ENCODE peak calls at places on chromosome 7, in five cellular contexts. One of them, this sample, is unnamed.

GRCh38 chr7:27917774-27918314 is 177.9 kb downstream of the TAX1BP1 start:
- DNase-seq in HFFc6: peak; percentile 81
- DNase-seq in mesothelial cell of epicardium: no peak
- DNase-seq in AG10803: peak; percentile 40
- DNase-seq in cardiac muscle cell: peak; percentile 58
- DNase-seq in this sample: no peak

GRCh38 chr7:120733143-120733542 is 124.8 kb downstream of the TSPAN12 start:
- DNase-seq in cardiac muscle cell: peak; percentile 47
- DNase-seq in mesothelial cell of epicardium: no peak
- DNase-seq in HFFc6: peak; percentile 45
- DNase-seq in AG10803: peak; percentile 2
- DNase-seq in this sample: no peak

GRCh38 chr7:14761506-14762296 is 140.8 kb downstream of the DGKB start:
- DNase-seq in cardiac muscle cell: peak; percentile 86
- DNase-seq in mesothelial cell of epicardium: peak; percentile 54
- DNase-seq in AG10803: peak; percentile 82
- DNase-seq in HFFc6: peak; percentile 82
- DNase-seq in this sample: no peak

GRCh38 chr7:20508109-20508508 is 107.4 kb upstream of the ABCB5 start:
- DNase-seq in mesothelial cell of epicardium: no peak
- DNase-seq in cardiac muscle cell: no peak
- DNase-seq in AG10803: no peak
- DNase-seq in HFFc6: no peak
- DNase-seq in this sample: no peak

GRCh38 chr7:17939111-17939669 is 1.1 kb downstream of the SNX13 start:
- DNase-seq in mesothelial cell of epicardium: no peak
- DNase-seq in cardiac muscle cell: peak; percentile 50
- DNase-seq in HFFc6: peak; percentile 21
- DNase-seq in AG10803: peak; percentile 27
- DNase-seq in this sample: no peak

GRCh38 chr7:108528183-108528712 is 2.3 kb upstream of the PNPLA8 start:
- DNase-seq in HFFc6: no peak
- DNase-seq in AG10803: no peak
- DNase-seq in cardiac muscle cell: no peak
- DNase-seq in mesothelial cell of epicardium: no peak
- DNase-seq in this sample: no peak

GRCh38 chr7:84085147-84085546 is 109.4 kb downstream of the SEMA3A start:
- DNase-seq in cardiac muscle cell: peak; percentile 42
- DNase-seq in HFFc6: peak; percentile 21
- DNase-seq in mesothelial cell of epicardium: no peak
- DNase-seq in AG10803: peak; percentile 25
- DNase-seq in this sample: no peak

GRCh38 chr7:79980376-79980775 is 154.3 kb upstream of the GNAI1 start:
- DNase-seq in cardiac muscle cell: no peak
- DNase-seq in HFFc6: no peak
- DNase-seq in AG10803: no peak
- DNase-seq in mesothelial cell of epicardium: no peak
- DNase-seq in this sample: no peak

GRCh38 chr7:8220376-8221106 is 41.4 kb downstream of the ICA1 start:
- DNase-seq in cardiac muscle cell: no peak
- DNase-seq in AG10803: no peak
- DNase-seq in mesothelial cell of epicardium: no peak
- DNase-seq in HFFc6: no peak
- DNase-seq in this sample: no peak

GRCh38 chr7:105017263-105018051 is 3.5 kb downstream of the KMT2E start:
- DNase-seq in cardiac muscle cell: no peak
- DNase-seq in AG10803: no peak
- DNase-seq in mesothelial cell of epicardium: no peak
- DNase-seq in HFFc6: no peak
- DNase-seq in this sample: no peak

GRCh38 chr7:30927040-30927439 is 15.4 kb downstream of the AQP1 start:
- DNase-seq in cardiac muscle cell: no peak
- DNase-seq in AG10803: no peak
- DNase-seq in mesothelial cell of epicardium: no peak
- DNase-seq in HFFc6: no peak
- DNase-seq in this sample: peak; percentile 6

GRCh38 chr7:6536262-6536770 is 14.9 kb downstream of the GRID2IP start:
- DNase-seq in cardiac muscle cell: peak; percentile 5
- DNase-seq in mesothelial cell of epicardium: no peak
- DNase-seq in AG10803: no peak
- DNase-seq in HFFc6: no peak
- DNase-seq in this sample: no peak

GRCh38 chr7:1192171-1192676 is 32.2 kb upstream of the ZFAND2A start:
- DNase-seq in mesothelial cell of epicardium: no peak
- DNase-seq in cardiac muscle cell: peak; percentile 92
- DNase-seq in HFFc6: peak; percentile 70
- DNase-seq in AG10803: peak; percentile 70
- DNase-seq in this sample: no peak
- TF ChIP-seq CTCF in mesothelial cell of epicardium: no peak
- TF ChIP-seq CTCF in cardiac muscle cell: peak; percentile 32
- TF ChIP-seq CTCF in HFFc6: peak; percentile 47
- TF ChIP-seq CTCF in AG10803: peak; percentile 14
- TF ChIP-seq CTCF in this sample: no peak

GRCh38 chr7:37208528-37208927 is 240.1 kb downstream of the ELMO1 start:
- DNase-seq in AG10803: peak; percentile 52
- DNase-seq in mesothelial cell of epicardium: no peak
- DNase-seq in HFFc6: peak; percentile 37
- DNase-seq in cardiac muscle cell: peak; percentile 96
- DNase-seq in this sample: no peak
- TF ChIP-seq CTCF in AG10803: peak; percentile 15
- TF ChIP-seq CTCF in mesothelial cell of epicardium: peak; percentile 35
- TF ChIP-seq CTCF in HFFc6: peak; percentile 60
- TF ChIP-seq CTCF in cardiac muscle cell: peak; percentile 61
- TF ChIP-seq CTCF in this sample: no peak

GRCh38 chr7:89771003-89771636 is 383.1 kb upstream of the STEAP1 start:
- DNase-seq in mesothelial cell of epicardium: no peak
- DNase-seq in AG10803: no peak
- DNase-seq in HFFc6: no peak
- DNase-seq in cardiac muscle cell: no peak
- DNase-seq in this sample: no peak
- TF ChIP-seq CTCF in mesothelial cell of epicardium: no peak
- TF ChIP-seq CTCF in AG10803: no peak
- TF ChIP-seq CTCF in HFFc6: no peak
- TF ChIP-seq CTCF in cardiac muscle cell: no peak
- TF ChIP-seq CTCF in this sample: no peak

GRCh38 chr7:129605960-129606644 is 5.4 kb upstream of the NRF1 start:
- DNase-seq in AG10803: no peak
- DNase-seq in HFFc6: no peak
- DNase-seq in cardiac muscle cell: no peak
- DNase-seq in mesothelial cell of epicardium: no peak
- DNase-seq in this sample: no peak

GRCh38 chr7:129606801-129607200 is 4.7 kb upstream of the NRF1 start:
- DNase-seq in cardiac muscle cell: no peak
- DNase-seq in HFFc6: no peak
- DNase-seq in mesothelial cell of epicardium: no peak
- DNase-seq in AG10803: no peak
- DNase-seq in this sample: no peak

GRCh38 chr7:129609666-129610065 is 1.9 kb upstream of the NRF1 start:
- DNase-seq in cardiac muscle cell: no peak
- DNase-seq in AG10803: peak; percentile 43
- DNase-seq in mesothelial cell of epicardium: no peak
- DNase-seq in HFFc6: no peak
- DNase-seq in this sample: no peak

GRCh38 chr7:129605038-129605437 is 6.5 kb upstream of the NRF1 start:
- DNase-seq in cardiac muscle cell: no peak
- DNase-seq in HFFc6: no peak
- DNase-seq in AG10803: no peak
- DNase-seq in mesothelial cell of epicardium: no peak
- DNase-seq in this sample: no peak

DNA sequence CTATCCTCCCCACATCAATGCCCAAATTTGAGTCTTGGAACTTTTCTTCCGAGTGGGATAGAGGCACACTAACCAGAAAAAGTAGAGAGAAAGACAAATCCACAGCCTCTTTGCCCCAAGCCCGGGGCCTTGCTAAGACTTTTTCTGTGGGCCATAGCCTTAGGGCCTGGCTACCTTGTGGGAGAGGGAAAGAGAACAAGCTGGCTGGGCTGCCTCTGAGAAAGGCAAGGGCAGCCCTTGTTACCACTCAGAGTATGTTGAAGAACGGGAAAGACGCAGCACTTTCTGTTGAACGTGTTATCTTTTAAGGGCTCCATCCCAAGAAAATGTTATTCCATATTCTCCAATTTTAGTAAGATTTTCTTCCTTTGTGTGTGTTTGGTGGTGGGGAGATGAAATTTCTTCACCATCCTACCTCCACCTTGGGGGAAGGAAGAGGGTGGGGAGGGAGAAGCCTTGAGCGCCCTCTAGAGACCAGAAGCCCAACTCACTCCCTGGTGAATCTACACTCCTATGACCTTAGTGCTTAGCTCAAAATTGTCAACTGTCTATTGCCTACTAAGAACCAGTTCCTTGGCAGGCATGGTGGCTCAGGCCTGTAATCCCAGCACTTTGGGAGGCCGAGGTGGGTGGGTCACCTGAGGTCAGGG is 3.9 kb upstream of the NRF1 start:
- DNase-seq in cardiac muscle cell: peak; percentile 33
- DNase-seq in AG10803: peak; percentile 32
- DNase-seq in mesothelial cell of epicardium: no peak
- DNase-seq in HFFc6: peak; percentile 8
- DNase-seq in this sample: no peak
- TF ChIP-seq CTCF in cardiac muscle cell: peak; percentile 64
- TF ChIP-seq CTCF in AG10803: peak; percentile 66
- TF ChIP-seq CTCF in mesothelial cell of epicardium: no peak
- TF ChIP-seq CTCF in HFFc6: peak; percentile 78
- TF ChIP-seq CTCF in this sample: no peak

GRCh38 chr7:139455789-139456188 is 27.7 kb downstream of the KLRG2 start:
- DNase-seq in AG10803: no peak
- DNase-seq in mesothelial cell of epicardium: no peak
- DNase-seq in HFFc6: no peak
- DNase-seq in cardiac muscle cell: no peak
- DNase-seq in this sample: no peak

GRCh38 chr7:139453673-139454321 is 29.7 kb downstream of the KLRG2 start:
- DNase-seq in AG10803: no peak
- DNase-seq in HFFc6: no peak
- DNase-seq in cardiac muscle cell: peak; percentile 23
- DNase-seq in mesothelial cell of epicardium: no peak
- DNase-seq in this sample: no peak

GRCh38 chr7:139450851-139451250 is 32.6 kb downstream of the KLRG2 start:
- DNase-seq in HFFc6: no peak
- DNase-seq in mesothelial cell of epicardium: no peak
- DNase-seq in AG10803: no peak
- DNase-seq in cardiac muscle cell: no peak
- DNase-seq in this sample: no peak

GRCh38 chr7:139451638-139452037 is 31.8 kb downstream of the KLRG2 start:
- DNase-seq in HFFc6: no peak
- DNase-seq in AG10803: no peak
- DNase-seq in mesothelial cell of epicardium: no peak
- DNase-seq in cardiac muscle cell: peak; percentile 22
- DNase-seq in this sample: no peak

GRCh38 chr7:139452948-139453672 is 30.4 kb downstream of the KLRG2 start:
- DNase-seq in mesothelial cell of epicardium: no peak
- DNase-seq in HFFc6: peak; percentile 57
- DNase-seq in AG10803: peak; percentile 67
- DNase-seq in cardiac muscle cell: peak; percentile 39
- DNase-seq in this sample: no peak
- TF ChIP-seq CTCF in mesothelial cell of epicardium: no peak
- TF ChIP-seq CTCF in HFFc6: peak; percentile 65
- TF ChIP-seq CTCF in AG10803: no peak
- TF ChIP-seq CTCF in cardiac muscle cell: peak; percentile 27
- TF ChIP-seq CTCF in this sample: no peak

This sample was measured in activated B cell treated with CpG ODN at 0.5 μM for 24 hours.